ENCODE peak calls at places on chromosomes 13 and 19, in ten cellular contexts. J is testis, L is heart right ventricle, R is uterus, D is prostate gland, I is cardiac muscle cell, O is PC-9, P is left ventricle myocardium inferior, A is AG04450, N is Panc1. E is an unnamed sample. For H3K27me3, the result is how much of the 10 kb centered on the place peaks cover.

GRCh38 chr13:99280166-99280565 is 22.0 kb upstream of the GPR18 start:
- DNase-seq in J (no peak), L (no peak), R (no peak), D (no peak), I (no peak), O (peak), P (no peak), A (no peak), N (no peak), E (no peak)

GRCh38 chr13:96181886-96182285 is 92.0 kb downstream of the HS6ST3 start:
- DNase-seq in J (no peak), L (no peak), R (no peak), D (no peak), I (no peak), O (no peak), P (no peak), A (no peak), N (no peak), E (no peak)

GRCh38 chr13:110980921-110981320 is 66.1 kb upstream of the ANKRD10 start:
- DNase-seq in J (no peak), L (no peak), R (no peak), D (no peak), I (no peak), O (no peak), P (no peak), A (no peak), N (no peak), E (no peak)

GRCh38 chr19:3589949-3590348 is 4.7 kb downstream of the GIPC3 start:
- DNase-seq in J (no peak), L (no peak), R (no peak), D (no peak), I (no peak), O (no peak), P (no peak), A (no peak), N (no peak), E (no peak)

GRCh38 chr19:1233361-1233667 is 4.5 kb downstream of the CBARP start:
- DNase-seq in J (no peak), L (no peak), R (no peak), D (no peak), I (no peak), O (no peak), P (no peak), A (no peak), N (no peak), E (no peak)

GRCh38 chr13:99446242-99446641 is 55.0 kb upstream of the TM9SF2 start:
- DNase-seq in J (no peak), L (no peak), R (no peak), D (no peak), I (no peak), O (no peak), P (no peak), A (no peak), N (no peak), E (no peak)

GRCh38 chr13:24500977-24501376 is 11.6 kb downstream of the PARP4 start:
- DNase-seq in J (no peak), L (no peak), R (no peak), D (no peak), I (no peak), O (no peak), P (no peak), A (no peak), N (no peak), E (no peak)

GRCh38 chr19:13153627-13154240 is 3.5 kb downstream of the IER2 start:
- DNase-seq in J (no peak), L (no peak), R (peak), D (no peak), I (peak), O (peak), P (no peak), A (no peak), N (no peak), E (no peak)

GRCh38 chr19:47726467-47726866 is 13.2 kb downstream of the EHD2 start:
- DNase-seq in J (no peak), L (no peak), R (no peak), D (no peak), I (no peak), O (no peak), P (no peak), A (no peak), N (no peak), E (no peak)

GRCh38 chr19:47049307-47049700 is 880 bp upstream of the TMEM160 start:
- DNase-seq in J (no peak), L (no peak), R (no peak), D (no peak), I (no peak), O (peak), P (no peak), A (no peak), N (no peak), E (no peak)

GRCh38 chr13:110680852-110681251 is 25.1 kb downstream of the CARS2 start:
- DNase-seq in J (no peak), L (no peak), R (no peak), D (no peak), I (peak), O (peak), P (no peak), A (no peak), N (no peak), E (no peak)

GRCh38 chr13:30681489-30682242 is 53.7 kb upstream of the ALOX5AP start:
- DNase-seq in J (no peak), L (no peak), R (no peak), D (no peak), I (no peak), O (no peak), P (no peak), A (peak), N (no peak), E (peak)

GRCh38 chr13:77388944-77389616 is 62.2 kb upstream of the MYCBP2 start:
- DNase-seq in J (no peak), L (no peak), R (no peak), D (no peak), I (no peak), O (no peak), P (no peak), A (no peak), N (no peak), E (no peak)

GRCh38 chr19:52566121-52566520 is 4.0 kb upstream of the ZNF701 start:
- DNase-seq in J (no peak), L (no peak), R (no peak), D (no peak), I (no peak), O (no peak), P (no peak), A (no peak), N (no peak), E (no peak)

GRCh38 chr13:40666058-40666904 is at the start of gene FOXO1:
- DNase-seq in J (peak), L (peak), R (peak), D (peak), I (peak), O (peak), P (peak), A (peak), N (no peak), E (peak)

GRCh38 chr13:79534596-79534995 is 53.6 kb downstream of the NDFIP2 start:
- DNase-seq in J (no peak), L (no peak), R (no peak), D (no peak), I (no peak), O (no peak), P (no peak), A (no peak), N (no peak), E (no peak)

GRCh38 chr19:41706741-41707501 is 1.5 kb upstream of the CEACAM5 start:
- DNase-seq in J (peak), L (no peak), R (peak), D (peak), I (no peak), O (peak), P (peak), A (no peak), N (peak), E (no peak)

GRCh38 chr13:26821766-26822165 is 61.2 kb upstream of the GPR12 start:
- DNase-seq in J (no peak), L (no peak), R (no peak), D (no peak), I (no peak), O (no peak), P (no peak), A (no peak), N (no peak), E (no peak)

GRCh38 chr13:71290963-71291937 is 575.8 kb downstream of the DACH1 start:
- DNase-seq in J (peak), L (peak), R (peak), D (no peak), I (no peak), O (peak), P (no peak), A (no peak), N (peak), E (no peak)

GRCh38 chr13:110938662-110939421 is 24.0 kb upstream of the ANKRD10 start:
- DNase-seq in J (no peak), L (no peak), R (no peak), D (no peak), I (no peak), O (no peak), P (no peak), A (no peak), N (no peak), E (no peak)

GRCh38 chr13:49791214-49791752 is 1.2 kb downstream of the KPNA3 start:
- DNase-seq in J (peak), L (no peak), R (no peak), D (peak), I (peak), O (peak), P (no peak), A (no peak), N (no peak), E (no peak)

GRCh38 chr19:13055213-13056051 is 47.2 kb downstream of the LYL1 start:
- DNase-seq in J (peak), L (peak), R (peak), D (no peak), I (no peak), O (no peak), P (peak), A (peak), N (no peak), E (peak)

GRCh38 chr13:101965096-101965495 is 436.8 kb downstream of the FGF14 start:
- DNase-seq in J (no peak), L (no peak), R (no peak), D (no peak), I (no peak), O (peak), P (no peak), A (no peak), N (no peak), E (no peak)

GRCh38 chr13:59024434-59024833 is 1139.3 kb downstream of the DIAPH3 start:
- DNase-seq in J (no peak), L (no peak), R (no peak), D (no peak), I (no peak), O (no peak), P (no peak), A (no peak), N (no peak), E (no peak)

GRCh38 chr19:40033989-40034560 is 22.0 kb downstream of the ZNF780B start:
- DNase-seq in J (no peak), L (no peak), R (no peak), D (no peak), I (no peak), O (no peak), P (no peak), A (no peak), N (no peak), E (no peak)

GRCh38 chr13:28719227-28719562 is 425 bp upstream of the SLC46A3 start:
- DNase-seq in J (no peak), L (no peak), R (no peak), D (no peak), I (no peak), O (no peak), P (no peak), A (no peak), N (no peak), E (no peak)

GRCh38 chr13:28717170-28717569 is 1.6 kb downstream of the SLC46A3 start:
- DNase-seq in J (no peak), L (no peak), R (no peak), D (no peak), I (no peak), O (no peak), P (no peak), A (no peak), N (no peak), E (no peak)

GRCh38 chr13:28718186-28718537 is 608 bp downstream of the SLC46A3 start:
- DNase-seq in J (no peak), L (no peak), R (no peak), D (no peak), I (no peak), O (no peak), P (no peak), A (no peak), N (no peak), E (no peak)

GRCh38 chr13:28719656-28720055 is 886 bp upstream of the SLC46A3 start:
- DNase-seq in J (no peak), L (no peak), R (no peak), D (no peak), I (no peak), O (no peak), P (no peak), A (no peak), N (no peak), E (no peak)

DNA sequence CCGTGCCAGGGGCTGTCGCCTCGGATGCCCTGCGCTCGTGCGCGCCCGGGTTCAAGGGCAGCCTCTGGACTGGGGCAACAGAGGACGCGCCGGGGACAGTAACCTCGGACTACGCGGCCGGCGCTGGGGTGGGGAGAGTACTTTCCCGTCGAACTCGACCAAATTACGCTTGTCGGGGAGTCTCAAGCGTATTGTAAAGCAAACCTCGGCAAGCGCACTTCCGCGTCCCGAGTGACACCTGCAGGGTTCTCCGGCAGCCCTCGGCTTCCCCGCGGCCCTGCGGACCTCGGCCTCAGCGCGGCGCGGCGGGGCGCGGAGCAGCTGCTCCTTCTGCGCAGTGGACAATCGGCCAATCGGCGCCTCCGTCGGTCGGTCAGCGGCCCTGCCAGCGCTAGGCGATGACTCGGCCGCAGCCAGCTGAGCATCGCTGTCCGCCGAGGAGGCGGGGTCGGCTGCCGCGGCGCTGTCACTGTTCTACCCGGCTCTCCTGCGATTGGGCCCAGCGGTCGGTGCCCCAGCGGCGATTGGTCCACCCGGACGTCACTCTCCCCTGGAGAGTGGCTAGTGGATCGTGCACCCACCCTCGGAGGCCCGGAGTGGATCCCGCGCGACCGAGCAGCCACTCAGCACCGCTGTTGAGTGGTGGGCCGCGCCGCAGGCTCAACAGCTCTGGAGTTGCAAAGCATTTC is at the start of gene SLC46A3:
- DNase-seq in J (peak), L (peak), R (peak), D (peak), I (peak), O (no peak), P (peak), A (peak), N (peak), E (peak)
- TF ChIP-seq CTCF in J (peak), L (peak), R (peak), D (no peak), I (no peak), O (no peak), P (peak), A (peak), N (no peak), E (peak)

GRCh38 chr19:29588095-29588494 is 18.0 kb upstream of the POP4 start:
- DNase-seq in J (no peak), L (no peak), R (no peak), D (no peak), I (no peak), O (no peak), P (no peak), A (no peak), N (no peak), E (no peak)

GRCh38 chr19:29591670-29592069 is 14.4 kb upstream of the POP4 start:
- DNase-seq in J (no peak), L (no peak), R (no peak), D (no peak), I (no peak), O (no peak), P (no peak), A (no peak), N (no peak), E (peak)

GRCh38 chr19:29587518-29587986 is 18.5 kb upstream of the POP4 start:
- DNase-seq in J (no peak), L (no peak), R (no peak), D (no peak), I (no peak), O (no peak), P (no peak), A (no peak), N (no peak), E (no peak)

GRCh38 chr19:29587059-29587458 is 19.0 kb upstream of the POP4 start:
- DNase-seq in J (no peak), L (no peak), R (no peak), D (no peak), I (no peak), O (no peak), P (no peak), A (no peak), N (no peak), E (no peak)

DNA sequence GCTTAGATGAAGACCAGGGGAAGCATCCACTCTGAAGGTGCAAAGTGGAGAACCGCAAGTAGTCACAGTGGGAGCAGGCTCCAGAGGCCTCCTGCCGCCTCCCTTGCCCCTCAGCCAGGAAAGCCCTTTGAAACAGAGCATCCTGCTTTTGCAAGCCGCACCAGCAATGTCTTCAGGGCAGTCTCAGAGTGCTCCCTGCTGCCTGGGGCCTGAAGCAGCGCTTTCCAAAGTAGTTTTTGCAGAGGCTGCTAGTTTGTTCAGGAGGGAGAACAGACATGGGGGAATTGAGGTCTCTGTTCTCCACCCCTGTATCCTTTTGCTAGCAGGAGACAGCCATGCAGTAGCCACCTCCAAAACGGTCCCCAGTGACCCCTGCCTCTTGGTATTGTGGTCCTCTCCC is 15.8 kb upstream of the POP4 start:
- DNase-seq in J (no peak), L (no peak), R (no peak), D (no peak), I (no peak), O (no peak), P (no peak), A (no peak), N (no peak), E (no peak)
- H3K27me3 ChIP-seq in J (under half), L (under half), R (under half), D (under half), I (half or more), O (half or more), P (half or more), A (under half), N (under half), E (under half)

GRCh38 chr19:7928334-7928706 is 2.4 kb upstream of the CTXN1 start:
- DNase-seq in J (no peak), L (no peak), R (no peak), D (no peak), I (no peak), O (no peak), P (no peak), A (no peak), N (no peak), E (no peak)
- H3K4me3 ChIP-seq in J (no peak), L (no peak), R (peak), D (no peak), I (no peak), O (no peak), P (no peak), A (peak), N (no peak), E (peak)

GRCh38 chr19:17081672-17082630 is 6.4 kb downstream of the MYO9B start:
- DNase-seq in J (peak), L (peak), R (no peak), D (no peak), I (no peak), O (peak), P (peak), A (no peak), N (no peak), E (no peak)

GRCh38 chr19:17080441-17080803 is 4.8 kb downstream of the MYO9B start:
- DNase-seq in J (no peak), L (no peak), R (no peak), D (no peak), I (no peak), O (no peak), P (no peak), A (no peak), N (no peak), E (no peak)

GRCh38 chr19:17078038-17078919 is 2.7 kb downstream of the MYO9B start:
- DNase-seq in J (no peak), L (no peak), R (no peak), D (no peak), I (no peak), O (no peak), P (no peak), A (no peak), N (no peak), E (no peak)

GRCh38 chr19:17078920-17079709 is 3.5 kb downstream of the MYO9B start:
- DNase-seq in J (peak), L (no peak), R (no peak), D (no peak), I (no peak), O (no peak), P (no peak), A (no peak), N (no peak), E (no peak)

GRCh38 chr19:17079710-17080440 is 4.3 kb downstream of the MYO9B start:
- DNase-seq in J (peak), L (peak), R (peak), D (peak), I (peak), O (peak), P (peak), A (peak), N (peak), E (peak)
- TF ChIP-seq CTCF in J (peak), L (peak), R (peak), D (no peak), I (peak), O (peak), P (peak), A (peak), N (no peak), E (peak)